ENCODE peak calls at places on chromosomes 16 and 17, in six cellular contexts. G is ovary, B is GM12878, K is uterus, N is H1, Q is A549. I is an unnamed sample. For H3K9me3, the result is how much of the 10 kb centered on the place peaks cover.

GRCh38 chr16:68644303-68644702 is 807 bp upstream of the CDH3 start:
- DNase-seq in K (no peak), Q (no peak), B (no peak), N (peak), G (peak), I (no peak)

GRCh38 chr17:58956997-58957724 is 149.5 kb downstream of the TRIM37 start:
- DNase-seq in B (no peak), G (no peak), Q (peak), K (no peak), N (no peak), I (no peak)

GRCh38 chr16:19900590-19900989 is 15.9 kb upstream of the GPRC5B start:
- DNase-seq in Q (no peak), B (no peak), N (no peak), G (no peak), K (no peak), I (no peak)

GRCh38 chr17:76974721-76975120 is 106.5 kb downstream of the MGAT5B start:
- DNase-seq in B (no peak), K (no peak), Q (no peak), N (no peak), G (no peak), I (no peak)

GRCh38 chr16:22348296-22348695 is 26.1 kb downstream of the CDR2 start:
- DNase-seq in G (no peak), N (no peak), K (no peak), Q (no peak), B (no peak), I (no peak)

GRCh38 chr16:82980810-82981209 is 354.0 kb downstream of the CDH13 start:
- DNase-seq in G (no peak), Q (no peak), K (no peak), B (no peak), N (no peak), I (no peak)

GRCh38 chr16:85491798-85492616 is 121.1 kb upstream of the GSE1 start:
- DNase-seq in Q (no peak), K (peak), N (no peak), G (peak), B (no peak), I (no peak)

GRCh38 chr17:38724337-38724988 is 5.7 kb upstream of the CISD3 start:
- DNase-seq in G (no peak), B (no peak), N (no peak), K (no peak), Q (no peak), I (no peak)

GRCh38 chr16:2042171-2042570 is 5.5 kb downstream of the NTHL1 start:
- DNase-seq in B (no peak), Q (no peak), N (no peak), K (no peak), G (no peak), I (no peak)

GRCh38 chr17:29625037-29625750 is 2.5 kb upstream of the CORO6 start:
- DNase-seq in B (no peak), K (no peak), Q (peak), G (no peak), N (no peak), I (no peak)

GRCh38 chr16:66502020-66502913 is 47.7 kb downstream of the TK2 start:
- DNase-seq in G (peak), B (no peak), N (no peak), Q (peak), K (peak), I (no peak)

GRCh38 chr16:65032397-65032796 is 89.5 kb downstream of the CDH11 start:
- DNase-seq in Q (no peak), B (no peak), K (no peak), G (no peak), N (no peak), I (no peak)

GRCh38 chr17:42276359-42276608 is at the start of gene STAT5B:
- DNase-seq in Q (peak), G (peak), N (peak), B (no peak), K (peak), I (no peak)

GRCh38 chr16:12100124-12100647 is 123.7 kb downstream of the SNX29 start:
- DNase-seq in G (no peak), K (no peak), Q (no peak), B (no peak), N (no peak), I (no peak)

GRCh38 chr17:6643460-6644125 is 2.7 kb downstream of the TXNDC17 start:
- DNase-seq in Q (no peak), N (no peak), B (no peak), K (no peak), G (no peak), I (no peak)

GRCh38 chr17:16948587-16949376 is 23.1 kb downstream of the TNFRSF13B start:
- DNase-seq in N (no peak), Q (no peak), B (no peak), G (no peak), K (no peak), I (no peak)

GRCh38 chr17:3385869-3386816 is at the start of gene OR3A2:
- DNase-seq in B (no peak), K (no peak), G (no peak), N (no peak), Q (no peak), I (no peak)

GRCh38 chr17:27543464-27543856 is 87.2 kb downstream of the KSR1 start:
- DNase-seq in B (no peak), Q (no peak), G (no peak), N (no peak), K (no peak), I (no peak)

GRCh38 chr16:19389246-19389645 is 28.4 kb upstream of the TMC5 start:
- DNase-seq in N (peak), K (no peak), B (peak), G (no peak), Q (peak), I (no peak)

GRCh38 chr17:18045691-18046090 is 6.5 kb downstream of the GID4 start:
- DNase-seq in K (no peak), N (no peak), B (no peak), G (no peak), Q (no peak), I (no peak)

GRCh38 chr17:6413073-6413472 is 21.8 kb downstream of the AIPL1 start:
- DNase-seq in Q (peak), B (no peak), K (no peak), N (no peak), G (no peak), I (no peak)

GRCh38 chr16:25481636-25482035 is 210.1 kb upstream of the HS3ST4 start:
- DNase-seq in Q (no peak), B (no peak), K (no peak), N (no peak), G (no peak), I (no peak)

GRCh38 chr17:8706431-8706830 is 38.2 kb downstream of the CCDC42 start:
- DNase-seq in K (no peak), B (no peak), N (no peak), G (no peak), Q (no peak), I (no peak)

GRCh38 chr17:38907930-38908675 is 17.3 kb upstream of the LASP1NB start:
- DNase-seq in K (no peak), B (no peak), Q (no peak), N (no peak), G (no peak), I (no peak)

GRCh38 chr16:995087-995486 is 13.5 kb downstream of the SOX8 start:
- DNase-seq in B (no peak), K (no peak), N (no peak), G (no peak), Q (no peak), I (no peak)
- H3K9me3 ChIP-seq in B (under half), K (under half), N (half or more), G (under half), Q (under half), I (under half)

GRCh38 chr16:4249546-4249945 is 7.7 kb upstream of the SRL start:
- DNase-seq in Q (no peak), K (no peak), G (no peak), B (no peak), N (no peak), I (no peak)

GRCh38 chr16:4257646-4258556 is 14.9 kb downstream of the TFAP4 start:
- DNase-seq in K (peak), N (no peak), B (no peak), G (peak), Q (no peak), I (no peak)

GRCh38 chr16:4253394-4254150 is 11.7 kb upstream of the SRL start:
- DNase-seq in N (peak), Q (peak), B (peak), K (peak), G (peak), I (peak)
- TF ChIP-seq POLR2A in N (peak), Q (peak), B (peak), K (peak), G (peak), I (no peak)

GRCh38 chr16:35751191-35751941 is 2292.0 kb downstream of the TP53TG3F start:
- DNase-seq in B (no peak), N (no peak), Q (no peak), G (no peak), K (no peak), I (peak)
- H3K9me3 ChIP-seq in B (under half), N (half or more), Q (under half), G (under half), K (under half), I (under half)

GRCh38 chr17:44633998-44634397 is 22.3 kb upstream of the MEIOC start:
- DNase-seq in G (no peak), K (no peak), Q (no peak), B (no peak), N (no peak), I (no peak)
- TF ChIP-seq POLR2A in G (no peak), K (no peak), Q (no peak), B (no peak), N (no peak), I (no peak)

GRCh38 chr17:82948081-82948511 is 108.3 kb upstream of the ZNF750 start:
- DNase-seq in G (peak), N (no peak), Q (no peak), K (peak), B (no peak), I (no peak)

GRCh38 chr17:82947051-82947991 is 107.5 kb upstream of the ZNF750 start:
- DNase-seq in K (peak), N (no peak), B (no peak), G (peak), Q (no peak), I (no peak)

GRCh38 chr17:82949361-82949760 is 109.5 kb upstream of the ZNF750 start:
- DNase-seq in K (no peak), N (no peak), Q (no peak), G (peak), B (no peak), I (no peak)

GRCh38 chr17:82949984-82950383 is 110.2 kb upstream of the ZNF750 start:
- DNase-seq in Q (no peak), G (peak), B (no peak), K (peak), N (no peak), I (no peak)

GRCh38 chr17:82948957-82949356 is 109.1 kb upstream of the ZNF750 start:
- DNase-seq in K (no peak), G (peak), N (no peak), Q (no peak), B (no peak), I (no peak)
- H3K9me3 ChIP-seq in K (under half), G (under half), N (half or more), Q (half or more), B (under half), I (under half)

GRCh38 chr16:31200821-31201510 is 1.6 kb downstream of the PYCARD start:
- DNase-seq in Q (peak), N (no peak), G (no peak), K (no peak), B (no peak), I (no peak)
- TF ChIP-seq POLR2A in Q (no peak), N (no peak), G (no peak), K (no peak), B (peak), I (no peak)

GRCh38 chr16:5791011-5791410 is 693.4 kb upstream of the EEF2KMT start:
- DNase-seq in G (no peak), K (no peak), N (no peak), Q (no peak), B (no peak), I (no peak)
- H3K9me3 ChIP-seq in G (under half), K (under half), N (under half), Q (under half), B (under half), I (under half)

GRCh38 chr16:61715392-61715791 is 320.8 kb downstream of the CDH8 start:
- DNase-seq in K (no peak), B (no peak), N (no peak), Q (no peak), G (no peak), I (no peak)
- TF ChIP-seq POLR2A in K (no peak), B (no peak), N (no peak), Q (no peak), G (no peak), I (no peak)